ENCODE peak calls at places on chromosomes 12 and 14, in six cellular contexts. R, N, T, Z, P and K are unnamed samples.
A peak's percentile ranks its signal among the peaks of the same experiment; 100 is the strongest.

GRCh38 chr12:117084405-117085317 is 14.6 kb downstream of the TESC start:
- DNase-seq in R (no peak), N (no peak), T (no peak), Z (no peak), P (no peak), K (no peak)

GRCh38 chr14:91860238-91860637 is 7.1 kb downstream of the TC2N start:
- DNase-seq in R (no peak), N (no peak), T (no peak), Z (no peak), P (no peak), K (no peak)

GRCh38 chr14:33280646-33281045 is 342.0 kb downstream of the NPAS3 start:
- DNase-seq in R (no peak), N (no peak), T (no peak), Z (no peak), P (peak; percentile 58), K (no peak)

GRCh38 chr12:4434721-4435425 is 10.7 kb downstream of the FGF6 start:
- DNase-seq in R (no peak), N (no peak), T (no peak), Z (no peak), P (no peak), K (no peak)

GRCh38 chr14:66284346-66284745 is 201.8 kb upstream of the CCDC196 start:
- DNase-seq in R (peak; percentile 41), N (no peak), T (no peak), Z (no peak), P (peak; percentile 76), K (no peak)

GRCh38 chr12:83826112-83826511 is 1086.5 kb downstream of the SLC6A15 start:
- DNase-seq in R (peak; percentile 46), N (peak; percentile 50), T (peak; percentile 22), Z (peak; percentile 19), P (peak; percentile 79), K (no peak)

GRCh38 chr12:71306808-71307207 is 132.8 kb upstream of the LGR5 start:
- DNase-seq in R (no peak), N (no peak), T (no peak), Z (no peak), P (peak; percentile 7), K (no peak)

GRCh38 chr12:55720894-55721444 is 776 bp downstream of the RDH5 start:
- DNase-seq in R (peak; percentile 80), N (no peak), T (peak; percentile 66), Z (no peak), P (peak; percentile 98), K (peak; percentile 77)

GRCh38 chr14:22588419-22589095 is 467 bp downstream of the DAD1 start:
- DNase-seq in R (no peak), N (no peak), T (no peak), Z (no peak), P (no peak), K (no peak)

GRCh38 chr14:65070710-65071033 is 31.6 kb downstream of the MAX start:
- DNase-seq in R (no peak), N (peak; percentile 47), T (no peak), Z (no peak), P (peak; percentile 45), K (no peak)

GRCh38 chr12:8123124-8123888 is at the start of gene CLEC4A:
- DNase-seq in R (no peak), N (no peak), T (no peak), Z (no peak), P (no peak), K (no peak)

GRCh38 chr14:52399886-52400599 is 85.9 kb downstream of the PTGER2 start:
- DNase-seq in R (no peak), N (no peak), T (peak; percentile 2), Z (no peak), P (peak; percentile 40), K (no peak)

GRCh38 chr12:114668151-114668891 is 15.7 kb downstream of the TBX3 start:
- DNase-seq in R (peak; percentile 91), N (peak; percentile 47), T (peak; percentile 61), Z (no peak), P (peak; percentile 98), K (peak; percentile 26)

GRCh38 chr14:74135386-74135785 is 50.6 kb downstream of the LIN52 start:
- DNase-seq in R (no peak), N (no peak), T (no peak), Z (no peak), P (no peak), K (no peak)

GRCh38 chr12:127650626-127651025 is 616.3 kb upstream of the TMEM132C start:
- DNase-seq in R (no peak), N (no peak), T (no peak), Z (no peak), P (no peak), K (no peak)

GRCh38 chr14:70193396-70193795 is 4.6 kb upstream of the SLC8A3 start:
- DNase-seq in R (no peak), N (no peak), T (no peak), Z (no peak), P (no peak), K (no peak)

GRCh38 chr14:64777461-64777860 is 73.2 kb downstream of the PLEKHG3 start:
- DNase-seq in R (no peak), N (no peak), T (no peak), Z (no peak), P (no peak), K (no peak)

GRCh38 chr12:54217774-54218221 is 29.0 kb upstream of the SMUG1 start:
- DNase-seq in R (no peak), N (peak; percentile 39), T (no peak), Z (peak; percentile 94), P (no peak), K (no peak)

GRCh38 chr14:104802913-104803184 is 1.9 kb downstream of the ZBTB42 start:
- DNase-seq in R (no peak), N (no peak), T (no peak), Z (no peak), P (no peak), K (no peak)

GRCh38 chr14:104803916-104804371 is 3.0 kb downstream of the ZBTB42 start:
- DNase-seq in R (no peak), N (no peak), T (no peak), Z (no peak), P (peak; percentile 44), K (no peak)

GRCh38 chr14:104802120-104802912 is 1.4 kb downstream of the ZBTB42 start:
- DNase-seq in R (no peak), N (no peak), T (no peak), Z (no peak), P (no peak), K (no peak)

GRCh38 chr14:104804481-104805325 is 3.8 kb downstream of the ZBTB42 start:
- DNase-seq in R (no peak), N (no peak), T (no peak), Z (no peak), P (no peak), K (no peak)

GRCh38 chr14:104803280-104803915 is 2.5 kb downstream of the ZBTB42 start:
- DNase-seq in R (no peak), N (no peak), T (no peak), Z (peak; percentile 24), P (no peak), K (no peak)
- H3K4me2 ChIP-seq in R (no peak overlapping the region), N (no peak overlapping the region), T (no peak overlapping the region), Z (peak overlapping the region; percentile 10), P (peak overlapping the region; percentile 15), K (no peak overlapping the region)

DNA sequence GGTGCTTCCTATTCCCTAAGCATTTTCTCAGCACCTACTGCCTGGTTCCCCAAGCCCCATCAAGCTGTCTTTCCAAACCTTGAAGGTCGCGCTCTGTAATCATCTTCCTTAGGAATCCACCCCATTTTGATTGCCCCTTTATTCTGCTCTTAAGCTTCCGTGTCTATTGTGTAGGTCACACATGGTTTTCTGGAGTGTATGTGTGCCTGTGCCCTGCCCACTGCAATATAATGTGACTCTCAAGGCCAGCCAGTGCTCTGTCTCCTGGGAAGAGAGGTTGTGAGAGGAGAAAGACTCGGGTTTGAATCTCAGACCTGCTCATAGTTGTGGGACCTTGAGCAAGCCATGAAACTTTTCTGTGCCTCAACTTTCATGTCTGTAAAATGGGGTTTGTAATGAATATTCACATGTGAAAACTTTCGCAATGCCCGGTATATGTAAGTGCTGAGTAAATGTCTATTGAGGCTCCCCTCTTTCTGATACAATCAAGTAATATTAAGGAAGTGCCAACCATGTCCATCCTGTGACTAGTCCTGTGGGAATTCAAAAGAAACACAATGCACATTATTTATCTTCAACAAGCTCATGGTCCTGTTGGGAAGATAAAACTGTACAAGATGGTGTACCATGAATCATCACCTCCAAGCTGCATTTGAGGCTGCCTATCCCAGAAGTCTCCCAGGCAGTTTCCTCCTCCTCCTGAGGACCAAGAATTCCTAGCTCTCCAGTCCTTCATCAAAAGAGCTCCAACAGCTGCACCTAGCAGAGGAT is 774 bp upstream of the KRT75 start:
- DNase-seq in R (no peak), N (no peak), T (no peak), Z (no peak), P (peak; percentile 81), K (no peak)
- H3K4me2 ChIP-seq in R (no peak overlapping the region), N (no peak overlapping the region), T (no peak overlapping the region), Z (no peak overlapping the region), P (peak overlapping the region; percentile 33), K (peak overlapping the region; percentile 65)

DNA sequence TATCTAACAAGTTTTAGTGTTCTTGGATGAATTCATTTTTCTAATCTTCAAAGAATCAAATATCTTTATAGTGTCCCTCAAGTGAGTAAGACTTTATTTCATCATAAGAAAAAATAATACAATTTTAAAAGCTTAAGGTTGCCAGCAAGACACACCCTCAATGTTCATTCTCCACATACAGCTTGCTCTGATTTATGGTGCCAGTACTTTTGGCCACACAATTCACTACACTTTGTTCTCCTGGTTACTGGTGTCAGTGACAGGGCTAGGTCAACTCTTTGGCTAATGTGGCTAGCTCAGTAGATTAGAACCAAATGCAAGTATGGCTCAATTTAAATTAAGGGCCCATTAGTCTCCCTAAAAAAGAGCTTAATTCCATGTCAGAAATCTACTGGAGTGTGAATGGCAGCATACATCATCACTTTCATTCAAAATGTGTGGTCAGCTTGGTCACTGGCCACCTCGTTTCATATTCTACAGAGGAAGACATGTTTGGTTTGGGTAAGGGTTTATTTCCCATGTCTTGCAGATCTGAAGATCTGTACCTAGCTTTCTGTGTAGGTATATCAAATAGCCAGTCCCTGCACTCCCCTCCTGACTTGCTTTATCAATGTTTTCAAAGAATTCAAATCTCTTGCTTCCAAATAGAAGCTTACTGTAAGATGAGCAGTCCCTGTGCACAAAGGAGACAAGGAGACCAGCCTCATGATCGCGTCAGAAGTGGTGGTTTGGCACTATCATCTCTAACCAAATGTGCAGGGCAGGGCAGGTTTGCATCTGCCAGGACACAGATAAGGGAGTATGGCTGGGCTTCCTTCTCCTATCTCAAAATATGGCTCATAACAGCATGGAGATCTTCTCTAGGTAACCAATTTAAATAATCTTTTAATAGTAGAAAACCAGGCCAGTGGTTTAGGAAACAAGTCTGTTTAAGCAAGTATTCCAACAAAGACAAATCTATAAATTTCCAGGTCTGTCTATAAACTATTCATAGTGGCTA is 31.3 kb downstream of the HECTD4 start:
- DNase-seq in R (no peak), N (no peak), T (no peak), Z (no peak), P (no peak), K (no peak)
- H3K4me2 ChIP-seq in R (no peak overlapping the region), N (no peak overlapping the region), T (no peak overlapping the region), Z (no peak overlapping the region), P (no peak overlapping the region), K (peak overlapping the region; percentile 33)

GRCh38 chr12:123506843-123507236 is 26.7 kb downstream of the RILPL1 start:
- DNase-seq in R (no peak), N (no peak), T (no peak), Z (no peak), P (no peak), K (no peak)
- H3K4me2 ChIP-seq in R (no peak overlapping the region), N (no peak overlapping the region), T (no peak overlapping the region), Z (no peak overlapping the region), P (no peak overlapping the region), K (no peak overlapping the region)

DNA sequence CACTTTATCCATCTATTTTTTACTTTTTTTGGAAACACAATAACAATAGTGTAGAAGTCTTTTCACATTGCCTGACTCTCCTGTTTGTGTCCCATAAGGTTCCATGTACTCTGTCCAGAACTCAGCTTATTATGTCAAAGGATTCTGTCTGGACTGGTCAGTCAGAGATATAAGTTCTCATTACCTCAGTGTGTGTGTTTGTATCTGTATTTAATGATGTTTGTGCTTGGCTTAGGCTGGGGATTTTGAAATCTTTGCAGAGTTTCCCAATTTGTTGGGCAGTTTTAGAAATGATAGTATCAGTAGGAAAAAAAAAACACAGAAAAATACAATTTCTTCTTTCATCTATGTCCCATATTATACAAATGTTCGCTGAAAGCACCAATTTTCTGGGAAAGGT is 120.9 kb downstream of the RAD51B start:
- DNase-seq in R (no peak), N (no peak), T (no peak), Z (no peak), P (no peak), K (no peak)
- H3K4me2 ChIP-seq in R (peak overlapping the region; percentile 71), N (no peak overlapping the region), T (no peak overlapping the region), Z (no peak overlapping the region), P (peak overlapping the region; percentile 39), K (no peak overlapping the region)